ENCODE peak calls at places on chromosomes 7 and 10, in four cellular contexts. P is lung; G is gastrocnemius medialis; V is CD8-positive, alpha-beta memory T cell. X is an unnamed sample.
A peak's percentile ranks its signal among the peaks of the same experiment; 100 is the strongest.

GRCh38 chr10:14775656-14776055 is 959 bp upstream of the FAM107B start:
- DNase-seq in P (no peak), G (no peak), V (no peak), X (no peak)

GRCh38 chr10:43110318-43111071 is 27.8 kb upstream of the CSGALNACT2 start:
- DNase-seq in P (no peak), G (no peak), V (no peak), X (no peak)

GRCh38 chr10:77872151-77872946 is 54.2 kb downstream of the DLG5 start:
- DNase-seq in P (no peak), G (peak; percentile 43), V (no peak), X (peak; percentile 60)

GRCh38 chr10:24469993-24470392 is 253.7 kb downstream of the ARHGAP21 start:
- DNase-seq in P (no peak), G (no peak), V (no peak), X (no peak)

GRCh38 chr7:155741805-155742204 is 70.5 kb downstream of the SHH start:
- DNase-seq in P (no peak), G (no peak), V (peak; percentile 6), X (no peak)

GRCh38 chr10:72309290-72310240 is 35.8 kb downstream of the DDIT4 start:
- DNase-seq in P (no peak), G (peak; percentile 96), V (no peak), X (no peak)

GRCh38 chr10:77532068-77532467 is 105.5 kb downstream of the KCNMA1 start:
- DNase-seq in P (no peak), G (peak; percentile 56), V (no peak), X (no peak)

GRCh38 chr10:3549118-3549517 is 235.9 kb downstream of the KLF6 start:
- DNase-seq in P (no peak), G (no peak), V (no peak), X (no peak)

GRCh38 chr7:107891619-107892366 is 810 bp downstream of the DLD start:
- DNase-seq in P (no peak), G (no peak), V (peak; percentile 38), X (no peak)

GRCh38 chr7:105321754-105322455 is 66.8 kb downstream of the SRPK2 start:
- DNase-seq in P (no peak), G (no peak), V (no peak), X (no peak)

GRCh38 chr7:105024734-105025133 is 10.7 kb downstream of the KMT2E start:
- DNase-seq in P (no peak), G (no peak), V (no peak), X (no peak)

GRCh38 chr10:62264126-62264525 is 4.5 kb downstream of the RTKN2 start:
- DNase-seq in P (no peak), G (no peak), V (no peak), X (no peak)

GRCh38 chr10:127535802-127536515 is 13.2 kb upstream of the NPS start:
- DNase-seq in P (no peak), G (no peak), V (no peak), X (no peak)

GRCh38 chr7:70684173-70684572 is 447.8 kb upstream of the GALNT17 start:
- DNase-seq in P (no peak), G (no peak), V (no peak), X (no peak)

GRCh38 chr10:60679388-60679987 is 98.8 kb upstream of the CDK1 start:
- DNase-seq in P (peak; percentile 75), G (no peak), V (no peak), X (peak; percentile 58)

GRCh38 chr7:3092468-3092867 is 48.8 kb upstream of the CARD11 start:
- DNase-seq in P (no peak), G (peak; percentile 25), V (peak; percentile 78), X (peak; percentile 2)

GRCh38 chr10:124078028-124078427 is 15.4 kb downstream of the CHST15 start:
- DNase-seq in P (no peak), G (no peak), V (no peak), X (no peak)

GRCh38 chr7:21967500-21968099 is 21.9 kb upstream of the CDCA7L start:
- DNase-seq in P (no peak), G (no peak), V (peak; percentile 25), X (no peak)

GRCh38 chr7:45084336-45084735 is 4.4 kb downstream of the NACAD start:
- DNase-seq in P (no peak), G (peak; percentile 1), V (no peak), X (no peak)

GRCh38 chr7:29426587-29426986 is 137.0 kb upstream of the PRR15 start:
- DNase-seq in P (no peak), G (no peak), V (no peak), X (no peak)

GRCh38 chr7:74481458-74482324 is 28.0 kb downstream of the GTF2IRD1 start:
- DNase-seq in P (no peak), G (peak; percentile 86), V (no peak), X (no peak)

GRCh38 chr7:33511735-33512134 is 382.4 kb downstream of the BBS9 start:
- DNase-seq in P (no peak), G (no peak), V (no peak), X (no peak)

GRCh38 chr10:119637631-119638030 is 13.5 kb upstream of the BAG3 start:
- DNase-seq in P (no peak), G (no peak), V (no peak), X (no peak)

DNA sequence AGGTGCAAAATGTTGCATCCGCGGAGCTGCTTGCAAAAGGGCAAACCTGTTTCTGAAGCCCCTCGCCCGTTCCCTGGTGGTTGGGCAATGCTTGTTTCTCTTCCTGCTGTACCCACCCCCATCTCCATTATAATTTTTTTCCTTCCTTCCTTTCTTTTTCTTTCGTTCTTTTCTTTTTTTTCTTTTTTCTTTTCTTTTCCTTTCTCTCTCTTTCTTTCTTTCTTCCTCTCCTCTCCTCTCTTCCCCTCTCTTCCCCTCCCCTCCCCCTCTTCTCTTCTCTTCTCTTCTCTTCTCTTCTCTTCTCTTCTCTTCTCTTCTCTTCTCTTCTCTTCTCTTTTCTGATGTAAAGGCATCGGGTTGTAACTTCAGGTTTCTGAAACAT is 278.2 kb downstream of the GATA3 start:
- DNase-seq in P (no peak), G (no peak), V (peak; percentile 7), X (no peak)
- H3K4me3 ChIP-seq in P (no peak overlapping the region), G (peak overlapping the region; percentile 17), V (peak overlapping the region; percentile 55), X (no peak overlapping the region)

DNA sequence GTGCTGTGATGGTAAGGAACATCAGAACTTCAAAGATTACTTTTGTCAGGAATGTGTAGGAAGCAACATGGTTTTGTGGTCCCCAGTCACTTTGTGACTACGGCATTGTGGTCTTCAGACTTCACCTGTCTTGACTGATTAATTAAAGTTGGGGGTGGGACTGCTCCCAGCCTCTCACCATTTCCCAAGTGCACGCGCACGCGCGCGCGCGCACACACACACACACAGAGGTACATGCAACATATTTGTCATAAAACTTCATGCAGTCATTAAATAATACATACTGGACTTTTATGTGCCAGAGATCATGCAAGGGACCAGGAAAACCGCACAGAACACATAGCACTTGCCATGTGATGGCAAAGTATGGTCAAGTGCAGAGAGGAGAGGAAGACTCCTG is 181.2 kb downstream of the EVX1 start:
- DNase-seq in P (no peak), G (no peak), V (no peak), X (no peak)
- H3K4me3 ChIP-seq in P (no peak overlapping the region), G (no peak overlapping the region), V (no peak overlapping the region), X (no peak overlapping the region)

GRCh38 chr7:39637963-39638485 is 14.7 kb downstream of the RALA start:
- DNase-seq in P (no peak), G (no peak), V (no peak), X (no peak)

GRCh38 chr7:39631736-39632304 is 8.4 kb downstream of the RALA start:
- DNase-seq in P (no peak), G (no peak), V (no peak), X (no peak)

GRCh38 chr7:39642896-39643295 is 19.5 kb downstream of the RALA start:
- DNase-seq in P (no peak), G (no peak), V (no peak), X (no peak)

GRCh38 chr7:39633563-39634550 is 10.5 kb downstream of the RALA start:
- DNase-seq in P (no peak), G (no peak), V (peak; percentile 44), X (no peak)

DNA sequence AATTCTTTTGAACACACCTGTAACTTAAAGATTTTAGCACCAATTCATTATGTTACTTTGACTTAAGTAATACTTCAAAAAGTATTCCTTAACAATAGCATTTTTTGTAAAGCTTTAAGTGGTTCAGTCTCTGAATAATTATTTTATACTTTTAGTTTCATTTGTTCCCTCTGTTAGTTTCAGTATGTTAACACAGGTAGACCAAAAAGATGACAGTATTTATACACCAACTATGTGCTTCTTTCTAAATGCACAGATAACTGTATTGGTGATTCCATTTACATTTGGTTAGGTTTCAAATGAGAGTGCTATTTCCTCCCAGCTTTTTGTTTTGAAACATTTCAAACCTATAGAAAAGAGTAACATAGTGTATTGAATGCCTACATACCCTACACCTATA is 14.0 kb downstream of the RALA start:
- DNase-seq in P (no peak), G (no peak), V (no peak), X (no peak)
- H3K4me3 ChIP-seq in P (no peak overlapping the region), G (no peak overlapping the region), V (no peak overlapping the region), X (no peak overlapping the region)

GRCh38 chr10:76085002-76085401 is 653.6 kb downstream of the LRMDA start:
- DNase-seq in P (no peak), G (no peak), V (no peak), X (no peak)

GRCh38 chr10:76085773-76086570 is 654.5 kb downstream of the LRMDA start:
- DNase-seq in P (no peak), G (no peak), V (no peak), X (no peak)

GRCh38 chr10:76082956-76083355 is 651.5 kb downstream of the LRMDA start:
- DNase-seq in P (no peak), G (no peak), V (no peak), X (no peak)

GRCh38 chr10:76089626-76090185 is 658.3 kb downstream of the LRMDA start:
- DNase-seq in P (no peak), G (no peak), V (no peak), X (no peak)

DNA sequence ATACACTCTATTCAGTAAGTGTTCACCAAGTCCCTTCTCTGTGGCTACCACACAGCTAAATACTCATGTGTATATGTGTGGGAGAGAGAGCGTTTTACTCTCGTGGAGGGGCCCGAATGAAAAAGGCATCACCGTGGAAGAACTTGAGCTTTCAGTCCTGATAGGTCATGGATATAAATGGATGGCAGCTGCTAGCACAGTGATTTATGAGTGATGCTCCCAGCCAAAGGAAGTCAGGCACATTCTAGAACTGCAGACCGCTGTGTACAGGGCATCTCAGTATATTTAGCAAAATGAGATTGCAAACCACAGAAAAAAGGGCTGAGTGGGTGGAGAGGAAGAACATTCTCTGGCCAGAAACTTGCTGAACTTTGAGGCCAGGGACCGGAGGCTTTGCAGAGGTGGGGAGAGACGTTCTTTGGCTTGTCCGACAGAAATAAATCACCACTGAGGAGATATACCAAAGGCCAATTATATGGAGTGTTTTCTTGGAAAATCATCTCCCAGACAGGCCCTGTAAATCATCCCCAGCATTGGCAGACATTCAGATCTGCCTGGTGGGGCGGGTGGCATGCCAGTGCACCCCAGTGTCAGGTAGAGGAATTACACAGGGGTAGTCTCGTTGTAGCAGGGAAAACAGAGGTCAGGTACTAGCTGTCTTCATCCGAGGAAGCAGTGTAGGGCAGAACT is 655.3 kb downstream of the LRMDA start:
- DNase-seq in P (peak; percentile 38), G (peak; percentile 79), V (no peak), X (no peak)
- H3K4me3 ChIP-seq in P (no peak overlapping the region), G (peak overlapping the region; percentile 12), V (no peak overlapping the region), X (no peak overlapping the region)